ENCODE peak calls at places on chromosomes 5 and 9, in ten cellular contexts. One of them, this sample, is unnamed.

GRCh38 chr9:110809038-110809595 is 140.5 kb downstream of the MUSK start:
- DNase-seq in GM23248: no peak
- DNase-seq in PC-3: no peak
- DNase-seq in colonic mucosa: no peak
- DNase-seq in HepG2: no peak
- DNase-seq in SK-N-SH: no peak
- DNase-seq in endothelial cell of umbilical vein: no peak
- DNase-seq in MM.1S: peak
- DNase-seq in fibroblast of lung: no peak
- DNase-seq in mesendoderm: no peak
- DNase-seq in this sample: no peak

GRCh38 chr5:109877670-109878045 is 187.9 kb downstream of the MAN2A1 start:
- DNase-seq in GM23248: peak
- DNase-seq in colonic mucosa: no peak
- DNase-seq in endothelial cell of umbilical vein: no peak
- DNase-seq in PC-3: peak
- DNase-seq in MM.1S: no peak
- DNase-seq in mesendoderm: no peak
- DNase-seq in SK-N-SH: no peak
- DNase-seq in fibroblast of lung: no peak
- DNase-seq in HepG2: no peak
- DNase-seq in this sample: no peak

GRCh38 chr5:39521945-39522590 is 97.3 kb upstream of the DAB2 start:
- DNase-seq in HepG2: no peak
- DNase-seq in MM.1S: no peak
- DNase-seq in mesendoderm: no peak
- DNase-seq in SK-N-SH: no peak
- DNase-seq in endothelial cell of umbilical vein: no peak
- DNase-seq in fibroblast of lung: no peak
- DNase-seq in PC-3: no peak
- DNase-seq in colonic mucosa: no peak
- DNase-seq in GM23248: peak
- DNase-seq in this sample: peak

GRCh38 chr9:72203205-72203803 is 54.1 kb downstream of the GDA start:
- DNase-seq in GM23248: peak
- DNase-seq in MM.1S: peak
- DNase-seq in colonic mucosa: peak
- DNase-seq in endothelial cell of umbilical vein: peak
- DNase-seq in PC-3: peak
- DNase-seq in mesendoderm: peak
- DNase-seq in SK-N-SH: peak
- DNase-seq in HepG2: peak
- DNase-seq in fibroblast of lung: peak
- DNase-seq in this sample: peak

GRCh38 chr5:53917095-53917494 is 356.7 kb downstream of the NDUFS4 start:
- DNase-seq in HepG2: no peak
- DNase-seq in PC-3: peak
- DNase-seq in MM.1S: no peak
- DNase-seq in endothelial cell of umbilical vein: no peak
- DNase-seq in colonic mucosa: no peak
- DNase-seq in SK-N-SH: no peak
- DNase-seq in mesendoderm: peak
- DNase-seq in fibroblast of lung: no peak
- DNase-seq in GM23248: peak
- DNase-seq in this sample: peak

GRCh38 chr5:150782850-150783249 is 4.3 kb downstream of the SMIM3 start:
- DNase-seq in PC-3: no peak
- DNase-seq in MM.1S: no peak
- DNase-seq in SK-N-SH: no peak
- DNase-seq in mesendoderm: no peak
- DNase-seq in colonic mucosa: no peak
- DNase-seq in fibroblast of lung: no peak
- DNase-seq in GM23248: no peak
- DNase-seq in endothelial cell of umbilical vein: peak
- DNase-seq in HepG2: no peak
- DNase-seq in this sample: no peak

GRCh38 chr9:78029601-78030552 is 1.7 kb downstream of the GNAQ start:
- DNase-seq in MM.1S: no peak
- DNase-seq in colonic mucosa: peak
- DNase-seq in PC-3: no peak
- DNase-seq in fibroblast of lung: peak
- DNase-seq in mesendoderm: peak
- DNase-seq in endothelial cell of umbilical vein: peak
- DNase-seq in GM23248: peak
- DNase-seq in HepG2: no peak
- DNase-seq in SK-N-SH: no peak
- DNase-seq in this sample: peak

GRCh38 chr5:75886706-75887105 is 169.5 kb upstream of the POC5 start:
- DNase-seq in GM23248: peak
- DNase-seq in colonic mucosa: no peak
- DNase-seq in HepG2: no peak
- DNase-seq in MM.1S: no peak
- DNase-seq in fibroblast of lung: no peak
- DNase-seq in mesendoderm: no peak
- DNase-seq in endothelial cell of umbilical vein: peak
- DNase-seq in PC-3: peak
- DNase-seq in SK-N-SH: no peak
- DNase-seq in this sample: no peak

GRCh38 chr5:177601577-177602457 is 1.9 kb downstream of the B4GALT7 start:
- DNase-seq in colonic mucosa: no peak
- DNase-seq in PC-3: peak
- DNase-seq in HepG2: peak
- DNase-seq in SK-N-SH: no peak
- DNase-seq in fibroblast of lung: no peak
- DNase-seq in mesendoderm: peak
- DNase-seq in MM.1S: no peak
- DNase-seq in endothelial cell of umbilical vein: no peak
- DNase-seq in GM23248: no peak
- DNase-seq in this sample: no peak

GRCh38 chr5:38803246-38803645 is 42.6 kb upstream of the OSMR start:
- DNase-seq in GM23248: no peak
- DNase-seq in fibroblast of lung: no peak
- DNase-seq in MM.1S: peak
- DNase-seq in endothelial cell of umbilical vein: no peak
- DNase-seq in SK-N-SH: no peak
- DNase-seq in mesendoderm: no peak
- DNase-seq in PC-3: no peak
- DNase-seq in colonic mucosa: no peak
- DNase-seq in HepG2: no peak
- DNase-seq in this sample: no peak

GRCh38 chr5:177509361-177509951 is at the start of gene DOK3:
- DNase-seq in MM.1S: peak
- DNase-seq in SK-N-SH: no peak
- DNase-seq in GM23248: no peak
- DNase-seq in HepG2: no peak
- DNase-seq in PC-3: no peak
- DNase-seq in mesendoderm: no peak
- DNase-seq in fibroblast of lung: no peak
- DNase-seq in colonic mucosa: peak
- DNase-seq in endothelial cell of umbilical vein: peak
- DNase-seq in this sample: no peak

GRCh38 chr5:37208883-37209808 is 40.0 kb downstream of the CPLANE1 start:
- DNase-seq in PC-3: no peak
- DNase-seq in SK-N-SH: no peak
- DNase-seq in mesendoderm: no peak
- DNase-seq in HepG2: no peak
- DNase-seq in endothelial cell of umbilical vein: peak
- DNase-seq in colonic mucosa: no peak
- DNase-seq in fibroblast of lung: peak
- DNase-seq in MM.1S: peak
- DNase-seq in GM23248: peak
- DNase-seq in this sample: no peak
- H3K9ac ChIP-seq in PC-3: no peak
- H3K9ac ChIP-seq in SK-N-SH: no peak
- H3K9ac ChIP-seq in mesendoderm: no peak
- H3K9ac ChIP-seq in HepG2: no peak
- H3K9ac ChIP-seq in endothelial cell of umbilical vein: no peak
- H3K9ac ChIP-seq in colonic mucosa: no peak
- H3K9ac ChIP-seq in fibroblast of lung: no peak
- H3K9ac ChIP-seq in MM.1S: no peak
- H3K9ac ChIP-seq in GM23248: peak
- H3K9ac ChIP-seq in this sample: peak

GRCh38 chr5:56986631-56986957 is 34.7 kb upstream of the MIER3 start:
- DNase-seq in colonic mucosa: no peak
- DNase-seq in mesendoderm: no peak
- DNase-seq in PC-3: no peak
- DNase-seq in MM.1S: no peak
- DNase-seq in endothelial cell of umbilical vein: no peak
- DNase-seq in HepG2: no peak
- DNase-seq in SK-N-SH: no peak
- DNase-seq in GM23248: peak
- DNase-seq in fibroblast of lung: no peak
- DNase-seq in this sample: peak
- H3K9ac ChIP-seq in colonic mucosa: no peak
- H3K9ac ChIP-seq in mesendoderm: no peak
- H3K9ac ChIP-seq in PC-3: no peak
- H3K9ac ChIP-seq in MM.1S: no peak
- H3K9ac ChIP-seq in endothelial cell of umbilical vein: no peak
- H3K9ac ChIP-seq in HepG2: no peak
- H3K9ac ChIP-seq in SK-N-SH: no peak
- H3K9ac ChIP-seq in GM23248: no peak
- H3K9ac ChIP-seq in fibroblast of lung: no peak
- H3K9ac ChIP-seq in this sample: no peak

DNA sequence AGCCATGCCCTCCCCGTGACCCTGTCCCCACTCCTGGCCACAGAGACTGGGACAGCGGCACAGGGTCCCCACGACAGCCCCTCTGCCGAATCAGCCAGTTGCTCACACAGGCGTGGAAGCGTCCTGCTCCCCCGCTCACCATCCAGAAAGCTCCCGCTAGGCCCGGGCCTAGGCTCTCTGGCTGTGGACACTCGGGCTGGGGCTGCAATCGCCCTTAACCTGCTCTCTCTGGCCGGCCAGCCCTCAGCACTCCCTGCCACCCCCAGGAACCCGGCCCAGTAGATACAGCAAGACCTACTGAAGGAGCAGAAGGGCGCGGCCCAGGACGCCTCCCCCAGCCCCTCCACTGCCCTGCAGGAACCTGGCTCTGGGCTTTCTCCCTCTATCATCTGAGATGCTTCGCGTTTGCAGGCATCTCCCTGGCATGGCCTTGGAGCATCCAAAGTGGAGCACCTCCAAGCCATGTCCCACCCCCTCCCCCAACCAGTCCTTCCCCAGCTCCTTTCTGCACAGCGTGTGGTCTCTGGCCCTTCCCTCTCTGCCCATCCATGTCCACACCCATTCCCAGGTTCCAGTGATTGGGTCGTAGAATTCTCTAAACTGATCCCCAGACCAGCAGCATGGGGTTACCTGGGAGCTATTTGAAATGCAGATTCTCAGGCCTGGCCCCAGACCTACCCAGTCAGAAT is 113.7 kb upstream of the LMX1B start:
- DNase-seq in MM.1S: no peak
- DNase-seq in GM23248: no peak
- DNase-seq in PC-3: no peak
- DNase-seq in mesendoderm: peak
- DNase-seq in fibroblast of lung: no peak
- DNase-seq in colonic mucosa: no peak
- DNase-seq in HepG2: no peak
- DNase-seq in SK-N-SH: no peak
- DNase-seq in endothelial cell of umbilical vein: no peak
- DNase-seq in this sample: no peak
- H3K9ac ChIP-seq in MM.1S: no peak
- H3K9ac ChIP-seq in GM23248: peak
- H3K9ac ChIP-seq in PC-3: no peak
- H3K9ac ChIP-seq in mesendoderm: peak
- H3K9ac ChIP-seq in fibroblast of lung: no peak
- H3K9ac ChIP-seq in colonic mucosa: peak
- H3K9ac ChIP-seq in HepG2: no peak
- H3K9ac ChIP-seq in SK-N-SH: no peak
- H3K9ac ChIP-seq in endothelial cell of umbilical vein: no peak
- H3K9ac ChIP-seq in this sample: peak

GRCh38 chr9:133470427-133470924 is 8.4 kb downstream of the SLC2A6 start:
- DNase-seq in MM.1S: no peak
- DNase-seq in mesendoderm: no peak
- DNase-seq in colonic mucosa: no peak
- DNase-seq in GM23248: no peak
- DNase-seq in HepG2: no peak
- DNase-seq in endothelial cell of umbilical vein: no peak
- DNase-seq in SK-N-SH: no peak
- DNase-seq in PC-3: no peak
- DNase-seq in fibroblast of lung: no peak
- DNase-seq in this sample: no peak

GRCh38 chr9:133472753-133473378 is 6.0 kb downstream of the SLC2A6 start:
- DNase-seq in fibroblast of lung: no peak
- DNase-seq in colonic mucosa: no peak
- DNase-seq in PC-3: no peak
- DNase-seq in HepG2: no peak
- DNase-seq in SK-N-SH: no peak
- DNase-seq in mesendoderm: no peak
- DNase-seq in endothelial cell of umbilical vein: no peak
- DNase-seq in GM23248: no peak
- DNase-seq in MM.1S: no peak
- DNase-seq in this sample: no peak

GRCh38 chr9:133470988-133471387 is 7.9 kb downstream of the SLC2A6 start:
- DNase-seq in PC-3: no peak
- DNase-seq in MM.1S: no peak
- DNase-seq in endothelial cell of umbilical vein: no peak
- DNase-seq in SK-N-SH: no peak
- DNase-seq in GM23248: no peak
- DNase-seq in HepG2: no peak
- DNase-seq in mesendoderm: no peak
- DNase-seq in colonic mucosa: no peak
- DNase-seq in fibroblast of lung: no peak
- DNase-seq in this sample: no peak

GRCh38 chr9:133472277-133472645 is 6.6 kb downstream of the SLC2A6 start:
- DNase-seq in PC-3: no peak
- DNase-seq in fibroblast of lung: no peak
- DNase-seq in mesendoderm: no peak
- DNase-seq in SK-N-SH: no peak
- DNase-seq in GM23248: no peak
- DNase-seq in endothelial cell of umbilical vein: no peak
- DNase-seq in MM.1S: no peak
- DNase-seq in HepG2: no peak
- DNase-seq in colonic mucosa: no peak
- DNase-seq in this sample: no peak

DNA sequence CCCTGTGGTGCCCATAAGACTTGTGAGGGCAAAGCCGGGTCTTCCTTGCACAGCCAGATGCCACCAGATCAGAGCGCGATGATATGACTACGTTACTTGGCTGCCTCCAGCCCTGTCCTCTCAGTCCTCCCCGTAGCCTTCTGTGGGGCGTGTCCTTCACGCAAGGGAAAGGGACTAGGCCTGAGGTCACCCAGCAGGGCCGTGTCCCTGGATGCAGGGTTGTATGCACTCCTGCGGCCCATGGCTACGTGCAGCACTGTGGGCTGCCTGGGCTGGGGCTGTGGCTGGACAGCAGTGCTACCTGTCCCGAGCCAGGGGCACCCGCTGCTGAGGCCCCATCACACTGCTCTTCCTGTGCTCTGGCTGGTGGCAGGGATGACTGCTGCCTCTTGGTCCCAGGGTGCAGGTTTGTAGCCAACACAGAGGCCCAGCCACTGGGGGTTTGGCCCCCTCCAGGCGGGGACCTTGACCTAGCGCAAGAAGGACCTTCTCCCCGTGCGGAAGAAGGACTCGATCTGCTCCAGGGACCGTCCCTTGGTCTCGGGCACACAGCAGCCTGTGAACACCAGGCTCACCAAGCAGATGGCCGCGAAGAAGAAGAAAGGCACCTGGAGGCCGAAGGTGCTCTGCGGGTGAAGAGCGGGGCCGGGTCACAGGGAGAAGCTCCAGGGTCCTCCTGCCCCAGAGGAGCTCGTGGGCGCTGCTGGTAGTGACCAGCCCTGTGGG is 7.2 kb downstream of the SLC2A6 start:
- DNase-seq in HepG2: no peak
- DNase-seq in endothelial cell of umbilical vein: no peak
- DNase-seq in fibroblast of lung: no peak
- DNase-seq in colonic mucosa: no peak
- DNase-seq in PC-3: no peak
- DNase-seq in GM23248: no peak
- DNase-seq in mesendoderm: no peak
- DNase-seq in MM.1S: no peak
- DNase-seq in SK-N-SH: no peak
- DNase-seq in this sample: no peak
- H3K9ac ChIP-seq in HepG2: no peak
- H3K9ac ChIP-seq in endothelial cell of umbilical vein: no peak
- H3K9ac ChIP-seq in fibroblast of lung: no peak
- H3K9ac ChIP-seq in colonic mucosa: no peak
- H3K9ac ChIP-seq in PC-3: no peak
- H3K9ac ChIP-seq in GM23248: no peak
- H3K9ac ChIP-seq in mesendoderm: no peak
- H3K9ac ChIP-seq in MM.1S: no peak
- H3K9ac ChIP-seq in SK-N-SH: no peak
- H3K9ac ChIP-seq in this sample: no peak

This sample was measured in adipocyte.